ENCODE peak calls at places on chromosomes 1 and 21, in five cellular contexts. P is adipocyte; R is naive thymus-derived CD4-positive, alpha-beta T cell; Y is SJSA1; Q is MM.1S. Z is an unnamed sample.

GRCh38 chr1:75548721-75549480 is 62.0 kb downstream of the SLC44A5 start:
- DNase-seq in P (peak; percentile 15), R (no peak), Q (no peak), Y (no peak), Z (no peak)

GRCh38 chr1:17053071-17053684 is 654 bp downstream of the SDHB start:
- DNase-seq in R (no peak), P (no peak), Y (no peak), Q (no peak), Z (no peak)

GRCh38 chr21:26587621-26588260 is 14.7 kb upstream of the CYYR1 start:
- DNase-seq in R (no peak), P (peak; percentile 86), Y (no peak), Q (no peak), Z (peak; percentile 92)

GRCh38 chr1:20430355-20431290 is 55.4 kb downstream of the CAMK2N1 start:
- DNase-seq in Y (peak; percentile 63), Q (no peak), R (no peak), P (peak; percentile 29), Z (peak; percentile 21)

GRCh38 chr1:10634428-10635384 is 160.0 kb downstream of the PEX14 start:
- DNase-seq in Q (no peak), Y (no peak), P (no peak), R (no peak), Z (peak; percentile 48)

GRCh38 chr1:211036701-211037494 is 97.0 kb downstream of the KCNH1 start:
- DNase-seq in Y (peak; percentile 93), P (peak; percentile 95), R (no peak), Q (no peak), Z (peak; percentile 63)

GRCh38 chr1:165444897-165445370 is at the start of gene RXRG:
- DNase-seq in Y (no peak), R (no peak), P (peak; percentile 7), Q (no peak), Z (peak; percentile 9)

GRCh38 chr1:99675292-99675691 is 29.4 kb downstream of the PALMD start:
- DNase-seq in Q (no peak), R (no peak), P (no peak), Y (no peak), Z (no peak)

GRCh38 chr1:205962821-205963221 is 19.6 kb upstream of the SLC26A9 start:
- DNase-seq in Y (no peak), Q (no peak), P (no peak), R (no peak), Z (no peak)

GRCh38 chr1:244211559-244211944 is 160.5 kb downstream of the ZBTB18 start:
- DNase-seq in Y (no peak), Q (no peak), R (no peak), P (peak; percentile 43), Z (peak; percentile 58)

GRCh38 chr1:245654460-245655050 is 499.8 kb downstream of the KIF26B start:
- DNase-seq in R (no peak), Q (no peak), P (no peak), Y (no peak), Z (no peak)

GRCh38 chr21:44984792-44985440 is 45.1 kb downstream of the SLX9 start:
- DNase-seq in Y (no peak), Q (no peak), P (no peak), R (no peak), Z (no peak)

GRCh38 chr1:18634276-18634675 is 3.6 kb downstream of the PAX7 start:
- DNase-seq in Y (no peak), P (no peak), R (no peak), Q (no peak), Z (no peak)

GRCh38 chr1:184033711-184034167 is 3.8 kb downstream of the COLGALT2 start:
- DNase-seq in R (no peak), P (no peak), Q (no peak), Y (no peak), Z (no peak)

GRCh38 chr1:19454265-19455198 is 30.8 kb downstream of the CAPZB start:
- DNase-seq in P (no peak), Y (no peak), R (no peak), Q (no peak), Z (no peak)

GRCh38 chr1:108747128-108747827 is 804 bp downstream of the STXBP3 start:
- DNase-seq in Q (peak; percentile 12), P (peak; percentile 94), R (no peak), Y (peak; percentile 83), Z (peak; percentile 86)

GRCh38 chr1:162913345-162913744 is 52.4 kb upstream of the CCDC190 start:
- DNase-seq in P (no peak), R (no peak), Y (no peak), Q (no peak), Z (peak; percentile 99)

GRCh38 chr21:41722052-41723018 is 44.5 kb downstream of the RIPK4 start:
- DNase-seq in R (no peak), Y (no peak), Q (no peak), P (no peak), Z (no peak)

GRCh38 chr21:33021667-33022066 is 4.1 kb upstream of the OLIG2 start:
- DNase-seq in Y (no peak), P (no peak), Q (no peak), R (no peak), Z (no peak)

GRCh38 chr1:215273838-215274516 is 191.4 kb downstream of the KCNK2 start:
- DNase-seq in R (no peak), Q (no peak), Y (no peak), P (peak; percentile 76), Z (peak; percentile 58)

GRCh38 chr1:115136106-115136505 is 46.8 kb upstream of the TSPAN2 start:
- DNase-seq in P (no peak), Q (no peak), Y (peak; percentile 71), R (no peak), Z (peak; percentile 57)

GRCh38 chr21:41536076-41536826 is 28.3 kb upstream of the TMPRSS2 start:
- DNase-seq in P (no peak), Y (no peak), R (no peak), Q (no peak), Z (peak; percentile 58)

GRCh38 chr1:63843010-63843409 is 69.2 kb downstream of the ROR1 start:
- DNase-seq in Y (no peak), R (no peak), P (no peak), Q (no peak), Z (no peak)

GRCh38 chr1:155981266-155982088 is 3.1 kb upstream of the ARHGEF2 start:
- DNase-seq in R (peak; percentile 41), Q (peak; percentile 71), P (peak; percentile 86), Y (no peak), Z (peak; percentile 70)

GRCh38 chr1:230867903-230868735 is at the start of gene C1orf198:
- DNase-seq in P (peak; percentile 89), Y (peak; percentile 74), Q (peak; percentile 59), R (peak; percentile 48), Z (peak; percentile 56)

GRCh38 chr1:70427976-70428375 is 16.9 kb downstream of the CTH start:
- DNase-seq in P (peak; percentile 36), Y (no peak), R (no peak), Q (no peak), Z (peak; percentile 30)

GRCh38 chr1:53998223-53998622 is 19.8 kb downstream of the LDLRAD1 start:
- DNase-seq in R (no peak), P (no peak), Q (no peak), Y (no peak), Z (no peak)

GRCh38 chr1:43300661-43301094 is at the start of gene TIE1:
- DNase-seq in Y (no peak), P (no peak), Q (no peak), R (no peak), Z (no peak)
- H3K4me3 ChIP-seq in Y (no peak within 1 kb of the TSS), P (no peak within 1 kb of the TSS), Q (no peak within 1 kb of the TSS), R (no peak within 1 kb of the TSS), Z (no peak within 1 kb of the TSS)

GRCh38 chr1:41110721-41111120 is 89.2 kb upstream of the SLFNL1 start:
- DNase-seq in P (no peak), Y (no peak), R (no peak), Q (no peak), Z (no peak)

GRCh38 chr1:41108696-41109284 is 87.3 kb upstream of the SLFNL1 start:
- DNase-seq in Y (no peak), P (peak; percentile 46), R (no peak), Q (no peak), Z (peak; percentile 22)

GRCh38 chr1:41103761-41104160 is 82.2 kb upstream of the SLFNL1 start:
- DNase-seq in R (no peak), P (no peak), Y (no peak), Q (no peak), Z (no peak)

GRCh38 chr1:41109316-41110263 is 88.1 kb upstream of the SLFNL1 start:
- DNase-seq in P (peak; percentile 96), Q (no peak), Y (peak; percentile 47), R (no peak), Z (peak; percentile 94)
- H3K4me3 ChIP-seq in P (peak overlapping the region; percentile 55), Q (no peak overlapping the region), Y (no peak overlapping the region), R (no peak overlapping the region), Z (no peak overlapping the region)

GRCh38 chr1:7752512-7753417 is 18.3 kb upstream of the VAMP3 start:
- DNase-seq in Q (peak; percentile 51), P (peak; percentile 93), R (peak; percentile 24), Y (no peak), Z (peak; percentile 72)
- H3K4me3 ChIP-seq in Q (peak overlapping the region; percentile 38), P (peak overlapping the region; percentile 73), R (no peak overlapping the region), Y (peak overlapping the region; percentile 21), Z (peak overlapping the region; percentile 23)

DNA sequence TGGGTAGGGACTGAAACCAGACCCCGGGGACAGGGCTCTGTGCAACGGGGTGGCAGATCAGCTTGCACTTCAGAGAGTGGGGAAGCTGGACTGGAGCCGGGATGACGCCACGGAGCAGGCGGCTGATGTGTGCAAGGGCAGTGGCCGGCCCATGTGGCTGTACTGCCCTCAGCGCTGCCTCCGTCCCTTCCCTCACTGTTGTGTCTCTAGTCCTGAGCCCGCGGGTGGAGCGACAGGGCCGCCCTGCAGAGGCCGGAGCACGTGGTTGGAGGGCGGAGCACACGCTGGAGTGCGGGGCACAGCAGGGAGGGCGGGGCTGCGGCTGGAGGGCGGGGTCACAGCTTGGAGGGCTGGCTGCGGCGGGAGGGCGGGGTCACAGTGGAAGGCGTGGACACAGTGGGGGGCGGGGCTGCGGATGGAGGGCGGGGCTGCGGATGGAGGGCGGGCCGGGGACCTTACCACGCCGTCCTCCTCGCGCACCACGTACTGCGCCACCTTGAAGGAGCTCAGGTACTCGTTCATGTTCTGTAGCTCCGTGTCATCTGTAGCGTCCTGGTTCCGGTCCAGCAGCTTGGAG is 52.4 kb downstream of the CHD5 start:
- DNase-seq in R (peak; percentile 67), Q (peak; percentile 91), Y (no peak), P (peak; percentile 72), Z (peak; percentile 81)
- H3K4me3 ChIP-seq in R (no peak overlapping the region), Q (no peak overlapping the region), Y (no peak overlapping the region), P (no peak overlapping the region), Z (no peak overlapping the region)

GRCh38 chr1:212944209-212944901 is 6.0 kb upstream of the VASH2 start:
- DNase-seq in Q (no peak), Y (no peak), P (no peak), R (no peak), Z (no peak)
- H3K4me3 ChIP-seq in Q (no peak overlapping the region), Y (no peak overlapping the region), P (no peak overlapping the region), R (no peak overlapping the region), Z (no peak overlapping the region)

Z was measured in epithelial cell of esophagus.